ENCODE peak calls at places on chromosomes 4 and X, in eight cellular contexts. F, W, P, Z, S, V, K and T are unnamed samples. For H3K4me1, the result is how much of the 10 kb centered on the place peaks cover.

GRCh38 chr4:68718447-68719074 is 48.1 kb upstream of the UGT2B15 start:
- DNase-seq in S (no peak), K (no peak), Z (no peak), P (no peak), W (no peak), V (no peak), F (no peak), T (no peak)

GRCh38 chr4:5364406-5364805 is 313.1 kb downstream of the STK32B start:
- DNase-seq in Z (no peak), S (no peak), W (no peak), V (no peak), P (no peak), F (no peak), K (no peak), T (no peak)

GRCh38 chrX:7746861-7747260 is 96.1 kb upstream of the VCX start:
- DNase-seq in Z (peak), K (no peak), F (no peak), P (no peak), W (no peak), S (no peak), V (peak), T (no peak)

GRCh38 chr4:41701961-41702360 is 46.6 kb downstream of the PHOX2B start:
- DNase-seq in P (no peak), K (no peak), F (no peak), V (no peak), W (no peak), S (no peak), Z (no peak), T (no peak)

GRCh38 chr4:153227501-153227900 is 23.3 kb downstream of the TRIM2 start:
- DNase-seq in F (no peak), W (no peak), P (no peak), K (no peak), V (no peak), Z (no peak), S (no peak), T (no peak)

GRCh38 chr4:153222790-153223417 is 18.7 kb downstream of the TRIM2 start:
- DNase-seq in S (peak), W (peak), P (peak), V (peak), K (peak), F (peak), Z (peak), T (no peak)

GRCh38 chr4:70651864-70652506 is 14.3 kb downstream of the JCHAIN start:
- DNase-seq in Z (peak), S (no peak), W (no peak), K (no peak), P (no peak), F (no peak), V (peak), T (no peak)

GRCh38 chrX:119878740-119879139 is 7.1 kb downstream of the NDUFA1 start:
- DNase-seq in F (no peak), S (no peak), V (no peak), W (no peak), K (no peak), P (no peak), Z (no peak), T (no peak)

GRCh38 chrX:49183701-49184281 is 2.4 kb downstream of the PRICKLE3 start:
- DNase-seq in S (no peak), K (no peak), V (no peak), Z (no peak), F (no peak), P (no peak), W (no peak), T (no peak)

GRCh38 chrX:47574609-47575325 is 7.5 kb upstream of the TIMP1 start:
- DNase-seq in Z (no peak), V (no peak), W (peak), S (no peak), P (no peak), F (no peak), K (no peak), T (no peak)
- H3K4me1 ChIP-seq in Z (under half), V (under half), W (under half), S (under half), P (under half), F (under half), K (under half), T (under half)

GRCh38 chr4:80811413-80811812 is 219.1 kb upstream of the BMP3 start:
- DNase-seq in Z (no peak), K (no peak), F (no peak), P (no peak), V (no peak), S (no peak), W (no peak), T (no peak)
- H3K4me1 ChIP-seq in Z (under half), K (under half), F (under half), P (under half), V (under half), S (under half), W (under half), T (under half)

GRCh38 chr4:139918591-139918990 is 235.4 kb downstream of the MAML3 start:
- DNase-seq in K (no peak), F (no peak), P (no peak), V (no peak), S (no peak), Z (peak), W (no peak), T (no peak)
- H3K4me1 ChIP-seq in K (under half), F (under half), P (under half), V (under half), S (half or more), Z (under half), W (half or more), T (under half)

GRCh38 chr4:159174645-159175147 is 71.8 kb downstream of the RAPGEF2 start:
- DNase-seq in P (no peak), Z (no peak), V (peak), F (no peak), K (no peak), W (no peak), S (no peak), T (no peak)
- H3K4me1 ChIP-seq in P (under half), Z (under half), V (under half), F (under half), K (under half), W (under half), S (under half), T (under half)

DNA sequence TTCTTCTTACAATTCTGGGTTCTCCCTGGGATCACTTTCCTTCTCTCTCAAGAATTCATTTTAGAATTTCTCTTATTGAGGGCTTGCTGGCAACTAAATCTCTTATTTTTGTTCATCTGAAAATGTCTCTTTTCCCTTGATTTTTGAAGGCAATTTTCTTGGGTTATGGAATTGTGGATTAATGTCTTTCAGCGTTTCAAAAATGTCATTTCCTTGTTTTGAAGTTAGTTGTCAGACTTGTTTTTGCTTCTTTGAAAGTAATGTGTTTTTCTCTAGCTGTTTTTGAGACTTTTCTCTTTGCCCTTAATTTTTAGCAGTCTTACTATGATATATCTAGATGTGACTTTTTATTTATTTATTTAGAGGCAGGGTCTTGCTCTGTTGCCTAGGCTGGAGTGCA is 205.7 kb downstream of the CHIC2 start:
- DNase-seq in K (no peak), S (no peak), W (no peak), V (no peak), P (no peak), F (no peak), Z (no peak), T (no peak)
- H3K4me1 ChIP-seq in K (under half), S (under half), W (under half), V (under half), P (under half), F (under half), Z (under half), T (under half)

GRCh38 chr4:139154134-139154421 is 22.9 kb downstream of the ELF2 start:
- DNase-seq in S (no peak), Z (no peak), F (no peak), K (no peak), P (no peak), V (no peak), W (no peak), T (no peak)
- H3K4me1 ChIP-seq in S (under half), Z (under half), F (under half), K (under half), P (under half), V (under half), W (under half), T (under half)

GRCh38 chrX:10945463-10945862 is 165.7 kb upstream of the HCCS start:
- DNase-seq in Z (peak), P (no peak), W (no peak), F (no peak), K (no peak), S (no peak), V (peak), T (no peak)
- H3K4me1 ChIP-seq in Z (under half), P (under half), W (under half), F (under half), K (under half), S (under half), V (under half), T (under half)

GRCh38 chr4:184816962-184817361 is 8.8 kb downstream of the ACSL1 start:
- DNase-seq in S (no peak), V (no peak), P (no peak), F (no peak), Z (no peak), K (no peak), W (no peak), T (no peak)

GRCh38 chr4:184812181-184812542 is 13.6 kb downstream of the ACSL1 start:
- DNase-seq in Z (no peak), F (no peak), K (no peak), W (no peak), P (no peak), S (no peak), V (no peak), T (no peak)

GRCh38 chr4:184815046-184815877 is 10.5 kb downstream of the ACSL1 start:
- DNase-seq in W (peak), K (peak), P (peak), V (peak), F (peak), Z (peak), S (peak), T (no peak)

GRCh38 chr4:184812651-184813181 is 13.1 kb downstream of the ACSL1 start:
- DNase-seq in W (no peak), S (peak), K (no peak), Z (peak), P (no peak), F (no peak), V (peak), T (no peak)

DNA sequence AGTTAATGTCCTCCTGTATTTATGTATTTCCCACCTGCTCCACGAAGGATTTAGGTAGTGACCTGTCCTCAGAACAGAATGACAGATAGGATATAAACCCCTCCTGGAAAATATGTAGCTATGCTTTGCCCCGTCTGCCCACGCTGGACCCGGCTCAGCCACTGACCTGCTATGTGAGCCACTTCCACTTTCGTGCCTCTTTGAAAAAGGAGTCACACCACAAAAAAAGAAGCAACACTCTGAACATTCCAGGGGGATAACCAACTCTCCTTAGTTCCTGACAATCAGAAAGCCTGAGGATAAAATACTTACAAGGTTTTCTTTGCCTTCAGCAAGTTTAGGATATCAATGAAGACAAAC is 11.1 kb downstream of the ACSL1 start:
- DNase-seq in K (no peak), W (no peak), F (no peak), S (peak), V (peak), P (no peak), Z (peak), T (no peak)
- H3K4me1 ChIP-seq in K (under half), W (half or more), F (under half), S (under half), V (under half), P (under half), Z (under half), T (under half)

GRCh38 chr4:16669036-16669435 is 229.4 kb downstream of the LDB2 start:
- DNase-seq in S (no peak), W (no peak), K (no peak), P (peak), F (no peak), Z (no peak), V (peak), T (no peak)
- H3K4me1 ChIP-seq in S (under half), W (under half), K (under half), P (under half), F (under half), Z (under half), V (under half), T (under half)

DNA sequence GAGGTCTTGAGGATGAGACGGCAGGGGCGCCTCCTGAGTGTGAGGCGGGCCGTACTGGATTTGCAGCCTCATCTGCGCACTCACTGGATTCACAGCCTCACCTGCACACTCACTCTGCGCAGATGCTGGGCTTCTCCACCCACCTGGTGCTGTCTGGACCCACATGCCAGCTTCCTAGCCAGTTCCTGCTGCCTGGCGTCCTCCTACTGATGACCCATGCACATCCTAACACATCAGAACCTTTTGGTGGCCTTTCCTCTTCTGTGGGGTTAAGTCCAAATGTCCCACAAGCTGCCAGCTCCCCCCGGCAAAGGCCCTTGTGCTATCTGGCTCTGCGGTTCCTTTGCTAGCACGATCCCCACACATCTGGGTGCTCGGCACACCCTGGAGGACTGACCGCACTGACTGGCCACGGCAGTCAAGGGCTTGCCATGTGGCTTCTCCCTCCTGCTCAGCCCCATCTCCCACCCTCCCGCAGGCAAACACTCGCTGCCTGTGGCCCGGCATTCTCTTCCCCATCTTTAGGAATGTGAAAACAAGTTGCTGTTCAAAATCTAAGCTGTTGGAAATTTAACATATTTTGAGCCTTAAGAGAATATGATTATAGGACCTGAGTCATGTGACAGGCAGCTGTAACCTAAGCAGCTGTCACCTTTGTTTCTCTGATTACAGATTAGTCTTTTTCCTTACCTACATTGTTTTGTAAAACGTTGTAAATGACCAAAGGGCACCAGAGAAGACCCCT is 39.4 kb upstream of the AFAP1 start:
- DNase-seq in S (no peak), V (no peak), Z (no peak), P (no peak), K (no peak), F (no peak), W (no peak), T (no peak)
- H3K4me1 ChIP-seq in S (under half), V (under half), Z (under half), P (under half), K (under half), F (under half), W (under half), T (under half)